ENCODE peak calls at places on chromosomes 7 and 10, in five cellular contexts. V is HEK293T; Y is WERI-Rb-1; Z is activated naive CD4-positive, alpha-beta T cell; R is activated CD4-positive, CD25-positive, alpha-beta regulatory T cell. U is an unnamed sample.
A peak's percentile ranks its signal among the peaks of the same experiment; 100 is the strongest.

GRCh38 chr10:79241990-79242619 is 105.2 kb upstream of the PPIF start:
- DNase-seq in Y (peak; percentile 56), R (no peak), Z (no peak), V (peak; percentile 54), U (peak; percentile 73)

GRCh38 chr7:103934508-103934907 is 55.0 kb downstream of the RELN start:
- DNase-seq in R (no peak), Y (no peak), V (no peak), Z (no peak), U (peak; percentile 29)

GRCh38 chr10:132838346-132838970 is 52.5 kb upstream of the NKX6-2 start:
- DNase-seq in Z (no peak), Y (no peak), R (no peak), V (no peak), U (no peak)

GRCh38 chr10:104076743-104077160 is 8.9 kb downstream of the COL17A1 start:
- DNase-seq in V (peak; percentile 47), R (no peak), Y (no peak), Z (no peak), U (no peak)

GRCh38 chr10:21499910-21500577 is 25.4 kb downstream of the SKIDA1 start:
- DNase-seq in V (no peak), Z (no peak), R (no peak), Y (no peak), U (no peak)

GRCh38 chr10:30502266-30503058 is 68.5 kb downstream of the MAP3K8 start:
- DNase-seq in Y (no peak), V (no peak), R (no peak), Z (no peak), U (no peak)

GRCh38 chr10:133162910-133163856 is 3.2 kb downstream of the KNDC1 start:
- DNase-seq in V (no peak), Z (no peak), Y (peak; percentile 4), R (no peak), U (no peak)

GRCh38 chr10:105148456-105148855 is 507.4 kb downstream of the SORCS3 start:
- DNase-seq in R (no peak), Y (no peak), V (no peak), Z (no peak), U (no peak)

GRCh38 chr10:33258951-33259350 is 75.5 kb downstream of the NRP1 start:
- DNase-seq in Y (no peak), R (no peak), V (no peak), Z (no peak), U (no peak)

GRCh38 chr7:4706384-4707032 is 24.4 kb downstream of the FOXK1 start:
- DNase-seq in R (no peak), V (no peak), Z (no peak), Y (no peak), U (no peak)

GRCh38 chr7:2734761-2735571 is 47.0 kb downstream of the AMZ1 start:
- DNase-seq in V (no peak), R (no peak), Y (no peak), Z (no peak), U (no peak)

GRCh38 chr7:100867796-100868485 is 754 bp downstream of the TRIP6 start:
- DNase-seq in V (no peak), Y (no peak), Z (no peak), R (no peak), U (no peak)

GRCh38 chr7:149334930-149335329 is 72.9 kb downstream of the ZNF783 start:
- DNase-seq in V (no peak), R (no peak), Y (no peak), Z (no peak), U (no peak)